ENCODE peak calls at places on chromosome 2, in seven cellular contexts. J is pancreas; Y is colonic mucosa; D is OCI-LY7; Z is spleen; G is CD8-positive, alpha-beta memory T cell; U is HepG2. S is an unnamed sample.

GRCh38 chr2:85854166-85854509 is 34.7 kb downstream of the ST3GAL5 start:
- DNase-seq in J (no peak), Y (no peak), D (no peak), Z (no peak), G (no peak), U (no peak), S (no peak)

GRCh38 chr2:75500633-75501032 is 60.1 kb downstream of the EVA1A start:
- DNase-seq in J (no peak), Y (no peak), D (no peak), Z (no peak), G (no peak), U (no peak), S (no peak)

GRCh38 chr2:12931211-12931844 is 214.6 kb downstream of the TRIB2 start:
- DNase-seq in J (no peak), Y (no peak), D (peak; percentile 23), Z (no peak), G (no peak), U (peak; percentile 3), S (peak; percentile 10)

GRCh38 chr2:5546176-5546575 is 146.0 kb upstream of the SOX11 start:
- DNase-seq in J (no peak), Y (no peak), D (no peak), Z (no peak), G (no peak), U (no peak), S (no peak)

GRCh38 chr2:15705839-15706386 is 114.2 kb downstream of the DDX1 start:
- DNase-seq in J (no peak), Y (no peak), D (no peak), Z (no peak), G (no peak), U (no peak), S (no peak)

GRCh38 chr2:224438726-224439125 is 36.8 kb upstream of the FAM124B start:
- DNase-seq in J (no peak), Y (no peak), D (no peak), Z (no peak), G (no peak), U (no peak), S (no peak)

GRCh38 chr2:241358470-241358869 is 2.4 kb downstream of the FARP2 start:
- DNase-seq in J (no peak), Y (no peak), D (peak; percentile 68), Z (no peak), G (no peak), U (no peak), S (no peak)

GRCh38 chr2:219434718-219435525 is at the start of gene SPEG:
- DNase-seq in J (no peak), Y (no peak), D (no peak), Z (peak; percentile 55), G (no peak), U (no peak), S (no peak)

GRCh38 chr2:60472663-60473289 is 80.7 kb downstream of the BCL11A start:
- DNase-seq in J (no peak), Y (peak; percentile 3), D (no peak), Z (no peak), G (no peak), U (no peak), S (no peak)

GRCh38 chr2:159561242-159561641 is 55.1 kb downstream of the BAZ2B start:
- DNase-seq in J (no peak), Y (no peak), D (no peak), Z (no peak), G (no peak), U (no peak), S (no peak)

GRCh38 chr2:56372071-56372656 is 188.4 kb downstream of the CCDC85A start:
- DNase-seq in J (no peak), Y (no peak), D (no peak), Z (no peak), G (no peak), U (no peak), S (no peak)

GRCh38 chr2:216346781-216347180 is 25.5 kb downstream of the MARCHF4 start:
- DNase-seq in J (no peak), Y (no peak), D (no peak), Z (no peak), G (no peak), U (no peak), S (no peak)

GRCh38 chr2:216344206-216344957 is 27.9 kb downstream of the MARCHF4 start:
- DNase-seq in J (no peak), Y (no peak), D (no peak), Z (no peak), G (no peak), U (no peak), S (no peak)

GRCh38 chr2:216343221-216343985 is 28.9 kb downstream of the MARCHF4 start:
- DNase-seq in J (no peak), Y (no peak), D (no peak), Z (no peak), G (no peak), U (no peak), S (no peak)

GRCh38 chr2:216345846-216346245 is 26.4 kb downstream of the MARCHF4 start:
- DNase-seq in J (no peak), Y (no peak), D (no peak), Z (no peak), G (no peak), U (no peak), S (no peak)

GRCh38 chr2:216344958-216345315 is 27.3 kb downstream of the MARCHF4 start:
- DNase-seq in J (no peak), Y (no peak), D (no peak), Z (no peak), G (no peak), U (no peak), S (no peak)
- H3K4me1 ChIP-seq in J (no peaks in the 10 kb centered on the region), Y (no peaks in the 10 kb centered on the region), D (no peaks in the 10 kb centered on the region), Z (no peaks in the 10 kb centered on the region), G (peaks cover 31% of the 10 kb centered on the region), U (no peaks in the 10 kb centered on the region), S (peaks cover 2% of the 10 kb centered on the region)

GRCh38 chr2:27954771-27955384 is 64.3 kb downstream of the BABAM2 start:
- DNase-seq in J (peak; percentile 31), Y (peak; percentile 38), D (peak; percentile 1), Z (no peak), G (no peak), U (peak; percentile 66), S (peak; percentile 31)

GRCh38 chr2:27953077-27953476 is 62.5 kb downstream of the BABAM2 start:
- DNase-seq in J (no peak), Y (no peak), D (no peak), Z (no peak), G (no peak), U (peak; percentile 20), S (no peak)

GRCh38 chr2:27956895-27957294 is 66.4 kb downstream of the BABAM2 start:
- DNase-seq in J (no peak), Y (no peak), D (no peak), Z (no peak), G (no peak), U (no peak), S (no peak)

GRCh38 chr2:27954261-27954673 is 63.7 kb downstream of the BABAM2 start:
- DNase-seq in J (no peak), Y (no peak), D (no peak), Z (no peak), G (no peak), U (no peak), S (no peak)

DNA sequence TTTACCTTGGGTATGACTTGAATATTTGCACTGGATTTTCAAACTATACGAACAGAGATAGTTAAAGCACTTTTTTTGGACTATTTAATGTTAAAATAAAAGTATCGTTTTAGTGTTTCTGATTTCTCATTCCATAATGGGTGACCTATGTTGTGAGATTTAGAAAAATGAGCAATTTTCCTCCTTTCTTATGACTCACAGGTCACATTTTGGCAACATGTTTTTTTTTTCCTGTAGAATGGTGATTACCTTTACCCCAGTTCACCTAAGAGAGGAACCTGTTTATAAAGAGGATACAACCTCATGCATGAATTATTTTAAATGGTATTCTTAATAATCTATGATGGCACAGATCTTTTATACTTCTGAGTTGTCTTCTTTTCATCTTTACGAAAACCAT is 65.2 kb downstream of the BABAM2 start:
- DNase-seq in J (no peak), Y (no peak), D (no peak), Z (no peak), G (no peak), U (no peak), S (no peak)
- H3K4me1 ChIP-seq in J (peaks cover 23% of the 10 kb centered on the region), Y (peaks cover 6% of the 10 kb centered on the region), D (peaks cover 6% of the 10 kb centered on the region), Z (peaks cover 60% of the 10 kb centered on the region), G (peaks cover 35% of the 10 kb centered on the region), U (peaks cover 59% of the 10 kb centered on the region), S (peaks cover 2% of the 10 kb centered on the region)

GRCh38 chr2:32947076-32947483 is 327 bp downstream of the LTBP1 start:
- DNase-seq in J (peak; percentile 23), Y (no peak), D (no peak), Z (peak; percentile 80), G (no peak), U (no peak), S (no peak)

GRCh38 chr2:32946314-32947075 is at the start of gene LTBP1:
- DNase-seq in J (peak; percentile 68), Y (peak; percentile 84), D (peak; percentile 93), Z (peak; percentile 88), G (peak; percentile 62), U (peak; percentile 42), S (peak; percentile 75)

GRCh38 chr2:32942728-32943485 is 3.8 kb upstream of the LTBP1 start:
- DNase-seq in J (no peak), Y (no peak), D (no peak), Z (no peak), G (no peak), U (no peak), S (no peak)

GRCh38 chr2:32947484-32948143 is 861 bp downstream of the LTBP1 start:
- DNase-seq in J (peak; percentile 26), Y (peak; percentile 59), D (peak; percentile 88), Z (peak; percentile 79), G (no peak), U (no peak), S (peak; percentile 31)

DNA sequence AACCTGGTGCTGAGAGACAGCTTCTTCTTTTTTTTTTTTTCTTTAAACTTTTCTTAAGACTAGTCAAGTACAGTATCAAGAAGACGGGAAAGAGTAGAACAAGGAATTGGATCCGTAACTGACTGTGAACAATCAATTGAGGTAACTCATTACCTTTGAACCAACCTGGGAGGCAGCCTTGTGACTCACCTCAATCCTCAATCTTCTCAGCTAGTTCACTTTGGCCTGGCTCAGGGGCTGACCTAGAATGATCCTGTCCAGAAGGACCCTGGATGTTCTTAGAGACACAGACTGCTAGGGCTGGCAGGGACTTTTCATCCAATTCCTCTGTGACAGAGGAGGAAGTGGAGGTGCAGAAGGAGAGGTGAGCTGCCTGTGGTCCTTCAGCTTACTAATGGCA is 1.5 kb upstream of the LTBP1 start:
- DNase-seq in J (no peak), Y (no peak), D (no peak), Z (no peak), G (no peak), U (no peak), S (no peak)
- H3K4me1 ChIP-seq in J (no peaks in the 10 kb centered on the region), Y (no peaks in the 10 kb centered on the region), D (peaks cover 60% of the 10 kb centered on the region), Z (peaks cover 16% of the 10 kb centered on the region), G (no peaks in the 10 kb centered on the region), U (no peaks in the 10 kb centered on the region), S (no peaks in the 10 kb centered on the region)

GRCh38 chr2:205757271-205757670 is 75.0 kb downstream of the NRP2 start:
- DNase-seq in J (no peak), Y (no peak), D (no peak), Z (no peak), G (no peak), U (no peak), S (no peak)

GRCh38 chr2:205754924-205755321 is 72.6 kb downstream of the NRP2 start:
- DNase-seq in J (no peak), Y (peak; percentile 38), D (no peak), Z (no peak), G (no peak), U (peak; percentile 42), S (no peak)

GRCh38 chr2:205758051-205758450 is 75.8 kb downstream of the NRP2 start:
- DNase-seq in J (no peak), Y (no peak), D (no peak), Z (no peak), G (no peak), U (no peak), S (no peak)

GRCh38 chr2:205754285-205754923 is 72.1 kb downstream of the NRP2 start:
- DNase-seq in J (no peak), Y (no peak), D (no peak), Z (no peak), G (no peak), U (no peak), S (no peak)

GRCh38 chr2:205755923-205756322 is 73.6 kb downstream of the NRP2 start:
- DNase-seq in J (no peak), Y (no peak), D (no peak), Z (no peak), G (no peak), U (no peak), S (no peak)
- H3K4me1 ChIP-seq in J (no peaks in the 10 kb centered on the region), Y (no peaks in the 10 kb centered on the region), D (no peaks in the 10 kb centered on the region), Z (no peaks in the 10 kb centered on the region), G (no peaks in the 10 kb centered on the region), U (peaks cover 8% of the 10 kb centered on the region), S (peaks cover 3% of the 10 kb centered on the region)